ENCODE peak calls at places on chromosome 13, in seven cellular contexts. One of them, this sample, is unnamed.

GRCh38 chr13:35724480-35724879 is 248.0 kb upstream of the MAB21L1 start:
- DNase-seq in GM23338: no peak
- DNase-seq in transverse colon: no peak
- DNase-seq in tibial nerve: no peak
- DNase-seq in keratinocyte: no peak
- DNase-seq in ascending aorta: no peak
- DNase-seq in AG04450: no peak
- DNase-seq in this sample: no peak

GRCh38 chr13:45670481-45670880 is 31.6 kb upstream of the CBY2 start:
- DNase-seq in GM23338: no peak
- DNase-seq in transverse colon: no peak
- DNase-seq in tibial nerve: no peak
- DNase-seq in keratinocyte: no peak
- DNase-seq in ascending aorta: no peak
- DNase-seq in AG04450: no peak
- DNase-seq in this sample: no peak

GRCh38 chr13:94345374-94346195 is 133.9 kb downstream of the DCT start:
- DNase-seq in GM23338: no peak
- DNase-seq in transverse colon: no peak
- DNase-seq in tibial nerve: no peak
- DNase-seq in keratinocyte: no peak
- DNase-seq in ascending aorta: no peak
- DNase-seq in AG04450: no peak
- DNase-seq in this sample: no peak

GRCh38 chr13:75489502-75490263 is 7.7 kb upstream of the TBC1D4 start:
- DNase-seq in GM23338: no peak
- DNase-seq in transverse colon: peak
- DNase-seq in tibial nerve: no peak
- DNase-seq in keratinocyte: no peak
- DNase-seq in ascending aorta: no peak
- DNase-seq in AG04450: peak
- DNase-seq in this sample: no peak

GRCh38 chr13:26560456-26560855 is 3.0 kb downstream of the WASF3 start:
- DNase-seq in GM23338: no peak
- DNase-seq in transverse colon: no peak
- DNase-seq in tibial nerve: no peak
- DNase-seq in keratinocyte: no peak
- DNase-seq in ascending aorta: no peak
- DNase-seq in AG04450: no peak
- DNase-seq in this sample: no peak

GRCh38 chr13:36412736-36413135 is 19.6 kb upstream of the CCNA1 start:
- DNase-seq in GM23338: no peak
- DNase-seq in transverse colon: no peak
- DNase-seq in tibial nerve: no peak
- DNase-seq in keratinocyte: no peak
- DNase-seq in ascending aorta: no peak
- DNase-seq in AG04450: no peak
- DNase-seq in this sample: no peak

GRCh38 chr13:74554581-74555290 is 420.5 kb upstream of the KLF12 start:
- DNase-seq in GM23338: no peak
- DNase-seq in transverse colon: no peak
- DNase-seq in tibial nerve: no peak
- DNase-seq in keratinocyte: no peak
- DNase-seq in ascending aorta: no peak
- DNase-seq in AG04450: no peak
- DNase-seq in this sample: no peak

GRCh38 chr13:28582892-28583240 is 76.1 kb upstream of the POMP start:
- DNase-seq in GM23338: no peak
- DNase-seq in transverse colon: no peak
- DNase-seq in tibial nerve: no peak
- DNase-seq in keratinocyte: no peak
- DNase-seq in ascending aorta: no peak
- DNase-seq in AG04450: no peak
- DNase-seq in this sample: no peak

GRCh38 chr13:42056585-42056984 is 8.1 kb downstream of the DGKH start:
- DNase-seq in GM23338: no peak
- DNase-seq in transverse colon: no peak
- DNase-seq in tibial nerve: no peak
- DNase-seq in keratinocyte: no peak
- DNase-seq in ascending aorta: no peak
- DNase-seq in AG04450: no peak
- DNase-seq in this sample: no peak

GRCh38 chr13:61874970-61875579 is 459.4 kb upstream of the PCDH20 start:
- DNase-seq in GM23338: no peak
- DNase-seq in transverse colon: no peak
- DNase-seq in tibial nerve: no peak
- DNase-seq in keratinocyte: no peak
- DNase-seq in ascending aorta: no peak
- DNase-seq in AG04450: no peak
- DNase-seq in this sample: no peak

GRCh38 chr13:69681722-69682121 is 425.9 kb upstream of the ATXN8OS start:
- DNase-seq in GM23338: no peak
- DNase-seq in transverse colon: no peak
- DNase-seq in tibial nerve: no peak
- DNase-seq in keratinocyte: no peak
- DNase-seq in ascending aorta: no peak
- DNase-seq in AG04450: no peak
- DNase-seq in this sample: no peak

GRCh38 chr13:21846605-21847004 is 175.7 kb downstream of the FGF9 start:
- DNase-seq in GM23338: peak
- DNase-seq in transverse colon: no peak
- DNase-seq in tibial nerve: no peak
- DNase-seq in keratinocyte: no peak
- DNase-seq in ascending aorta: no peak
- DNase-seq in AG04450: no peak
- DNase-seq in this sample: no peak

GRCh38 chr13:79810671-79811070 is 329.7 kb downstream of the NDFIP2 start:
- DNase-seq in GM23338: peak
- DNase-seq in transverse colon: no peak
- DNase-seq in tibial nerve: no peak
- DNase-seq in keratinocyte: peak
- DNase-seq in ascending aorta: no peak
- DNase-seq in AG04450: peak
- DNase-seq in this sample: no peak

GRCh38 chr13:47661076-47661475 is 340.0 kb downstream of the SUCLA2 start:
- DNase-seq in GM23338: no peak
- DNase-seq in transverse colon: no peak
- DNase-seq in tibial nerve: no peak
- DNase-seq in keratinocyte: no peak
- DNase-seq in ascending aorta: no peak
- DNase-seq in AG04450: peak
- DNase-seq in this sample: no peak

GRCh38 chr13:73136776-73137175 is 78.0 kb downstream of the KLF5 start:
- DNase-seq in GM23338: no peak
- DNase-seq in transverse colon: no peak
- DNase-seq in tibial nerve: no peak
- DNase-seq in keratinocyte: no peak
- DNase-seq in ascending aorta: no peak
- DNase-seq in AG04450: no peak
- DNase-seq in this sample: no peak

GRCh38 chr13:43293008-43293407 is 269.6 kb downstream of the DNAJC15 start:
- DNase-seq in GM23338: no peak
- DNase-seq in transverse colon: no peak
- DNase-seq in tibial nerve: no peak
- DNase-seq in keratinocyte: no peak
- DNase-seq in ascending aorta: no peak
- DNase-seq in AG04450: no peak
- DNase-seq in this sample: no peak

GRCh38 chr13:24261566-24261965 is 47.8 kb upstream of the C1QTNF9 start:
- DNase-seq in GM23338: no peak
- DNase-seq in transverse colon: no peak
- DNase-seq in tibial nerve: no peak
- DNase-seq in keratinocyte: no peak
- DNase-seq in ascending aorta: no peak
- DNase-seq in AG04450: no peak
- DNase-seq in this sample: no peak

GRCh38 chr13:102977471-102977870 is 88.7 kb downstream of the SLC10A2 start:
- DNase-seq in GM23338: no peak
- DNase-seq in transverse colon: no peak
- DNase-seq in tibial nerve: no peak
- DNase-seq in keratinocyte: no peak
- DNase-seq in ascending aorta: no peak
- DNase-seq in AG04450: no peak
- DNase-seq in this sample: no peak

GRCh38 chr13:80010286-80010831 is 330.6 kb downstream of the SPRY2 start:
- DNase-seq in GM23338: no peak
- DNase-seq in transverse colon: no peak
- DNase-seq in tibial nerve: no peak
- DNase-seq in keratinocyte: no peak
- DNase-seq in ascending aorta: no peak
- DNase-seq in AG04450: no peak
- DNase-seq in this sample: peak

GRCh38 chr13:39602614-39603366 is at the start of gene LHFPL6:
- DNase-seq in GM23338: peak
- DNase-seq in transverse colon: peak
- DNase-seq in tibial nerve: peak
- DNase-seq in keratinocyte: no peak
- DNase-seq in ascending aorta: peak
- DNase-seq in AG04450: peak
- DNase-seq in this sample: peak

GRCh38 chr13:39601636-39602035 is 1.4 kb downstream of the LHFPL6 start:
- DNase-seq in GM23338: no peak
- DNase-seq in transverse colon: no peak
- DNase-seq in tibial nerve: no peak
- DNase-seq in keratinocyte: no peak
- DNase-seq in ascending aorta: no peak
- DNase-seq in AG04450: no peak
- DNase-seq in this sample: no peak

GRCh38 chr13:39603424-39603947 is 493 bp upstream of the LHFPL6 start:
- DNase-seq in GM23338: peak
- DNase-seq in transverse colon: peak
- DNase-seq in tibial nerve: no peak
- DNase-seq in keratinocyte: no peak
- DNase-seq in ascending aorta: no peak
- DNase-seq in AG04450: no peak
- DNase-seq in this sample: no peak

GRCh38 chr13:39600766-39601165 is 2.2 kb downstream of the LHFPL6 start:
- DNase-seq in GM23338: peak
- DNase-seq in transverse colon: no peak
- DNase-seq in tibial nerve: peak
- DNase-seq in keratinocyte: no peak
- DNase-seq in ascending aorta: no peak
- DNase-seq in AG04450: no peak
- DNase-seq in this sample: no peak

GRCh38 chr13:39602277-39602613 is 748 bp downstream of the LHFPL6 start:
- DNase-seq in GM23338: no peak
- DNase-seq in transverse colon: no peak
- DNase-seq in tibial nerve: no peak
- DNase-seq in keratinocyte: no peak
- DNase-seq in ascending aorta: no peak
- DNase-seq in AG04450: no peak
- DNase-seq in this sample: no peak
- H3K4me3 ChIP-seq in GM23338: peak
- H3K4me3 ChIP-seq in transverse colon: peak
- H3K4me3 ChIP-seq in tibial nerve: peak
- H3K4me3 ChIP-seq in keratinocyte: peak
- H3K4me3 ChIP-seq in ascending aorta: peak
- H3K4me3 ChIP-seq in AG04450: peak
- H3K4me3 ChIP-seq in this sample: peak

DNA sequence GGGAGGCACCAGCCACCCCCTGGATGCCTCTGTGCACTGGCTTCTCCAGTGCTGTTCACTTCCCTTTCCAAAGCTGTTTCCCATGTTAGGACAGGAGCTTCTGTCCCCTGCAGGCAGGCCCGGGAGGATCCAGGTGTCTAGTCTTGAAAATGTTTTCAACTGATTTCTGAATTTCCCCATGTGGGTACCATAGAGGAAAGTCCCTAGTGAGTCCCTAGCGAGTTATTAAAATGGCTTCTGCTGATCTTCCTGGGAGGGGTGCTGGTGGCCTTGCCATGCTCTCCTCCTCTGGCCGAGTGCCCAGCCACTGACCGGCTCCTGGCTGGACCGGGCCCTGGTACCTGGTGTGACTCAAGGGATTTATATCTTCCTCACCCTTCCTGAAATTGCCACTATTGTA is 5.2 kb upstream of the ANKRD10 start:
- DNase-seq in GM23338: no peak
- DNase-seq in transverse colon: no peak
- DNase-seq in tibial nerve: no peak
- DNase-seq in keratinocyte: no peak
- DNase-seq in ascending aorta: no peak
- DNase-seq in AG04450: no peak
- DNase-seq in this sample: no peak
- H3K4me3 ChIP-seq in GM23338: no peak
- H3K4me3 ChIP-seq in transverse colon: no peak
- H3K4me3 ChIP-seq in tibial nerve: no peak
- H3K4me3 ChIP-seq in keratinocyte: no peak
- H3K4me3 ChIP-seq in ascending aorta: no peak
- H3K4me3 ChIP-seq in AG04450: no peak
- H3K4me3 ChIP-seq in this sample: no peak

DNA sequence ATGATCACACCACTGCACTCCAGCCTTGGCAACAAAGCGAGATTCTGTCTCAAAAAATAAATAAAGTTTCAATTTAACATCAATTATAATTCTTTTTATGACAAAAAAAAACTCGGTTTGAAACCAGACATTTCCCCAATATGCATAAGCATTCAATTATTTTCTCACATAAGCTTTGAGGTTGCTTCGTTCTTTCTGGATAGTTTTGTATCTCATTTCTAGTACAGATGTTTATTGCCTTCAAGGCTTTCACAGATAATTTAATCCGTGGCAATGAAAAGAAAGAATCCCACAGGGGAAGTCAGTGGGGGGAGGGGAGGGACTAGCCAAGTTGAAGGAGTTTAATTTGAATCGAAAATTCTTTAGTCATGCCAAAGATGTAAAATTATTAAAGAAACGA is 29.6 kb upstream of the TSC22D1 start:
- DNase-seq in GM23338: no peak
- DNase-seq in transverse colon: no peak
- DNase-seq in tibial nerve: no peak
- DNase-seq in keratinocyte: no peak
- DNase-seq in ascending aorta: no peak
- DNase-seq in AG04450: no peak
- DNase-seq in this sample: no peak
- H3K4me3 ChIP-seq in GM23338: no peak
- H3K4me3 ChIP-seq in transverse colon: no peak
- H3K4me3 ChIP-seq in tibial nerve: no peak
- H3K4me3 ChIP-seq in keratinocyte: no peak
- H3K4me3 ChIP-seq in ascending aorta: no peak
- H3K4me3 ChIP-seq in AG04450: no peak
- H3K4me3 ChIP-seq in this sample: no peak

GRCh38 chr13:30742896-30743295 is 7.6 kb downstream of the ALOX5AP start:
- DNase-seq in GM23338: no peak
- DNase-seq in transverse colon: no peak
- DNase-seq in tibial nerve: no peak
- DNase-seq in keratinocyte: no peak
- DNase-seq in ascending aorta: no peak
- DNase-seq in AG04450: no peak
- DNase-seq in this sample: no peak

GRCh38 chr13:30745917-30746686 is 10.8 kb downstream of the ALOX5AP start:
- DNase-seq in GM23338: no peak
- DNase-seq in transverse colon: peak
- DNase-seq in tibial nerve: no peak
- DNase-seq in keratinocyte: no peak
- DNase-seq in ascending aorta: no peak
- DNase-seq in AG04450: no peak
- DNase-seq in this sample: no peak

GRCh38 chr13:30744056-30744684 is 8.8 kb downstream of the ALOX5AP start:
- DNase-seq in GM23338: no peak
- DNase-seq in transverse colon: peak
- DNase-seq in tibial nerve: no peak
- DNase-seq in keratinocyte: no peak
- DNase-seq in ascending aorta: peak
- DNase-seq in AG04450: no peak
- DNase-seq in this sample: no peak

GRCh38 chr13:30744686-30745085 is 9.3 kb downstream of the ALOX5AP start:
- DNase-seq in GM23338: no peak
- DNase-seq in transverse colon: no peak
- DNase-seq in tibial nerve: no peak
- DNase-seq in keratinocyte: no peak
- DNase-seq in ascending aorta: no peak
- DNase-seq in AG04450: no peak
- DNase-seq in this sample: no peak

GRCh38 chr13:30743319-30744055 is 8.1 kb downstream of the ALOX5AP start:
- DNase-seq in GM23338: no peak
- DNase-seq in transverse colon: peak
- DNase-seq in tibial nerve: no peak
- DNase-seq in keratinocyte: peak
- DNase-seq in ascending aorta: no peak
- DNase-seq in AG04450: peak
- DNase-seq in this sample: no peak
- H3K4me3 ChIP-seq in GM23338: no peak
- H3K4me3 ChIP-seq in transverse colon: no peak
- H3K4me3 ChIP-seq in tibial nerve: no peak
- H3K4me3 ChIP-seq in keratinocyte: no peak
- H3K4me3 ChIP-seq in ascending aorta: peak
- H3K4me3 ChIP-seq in AG04450: no peak
- H3K4me3 ChIP-seq in this sample: no peak

This sample was measured in dorsolateral prefrontal cortex.